ENCODE peak calls at places on chromosome 12, in five cellular contexts. V, A, B, Y and O are unnamed samples.

GRCh38 chr12:50055831-50056628 is 1.4 kb upstream of the ASIC1 start:
- DNase-seq in V (no peak), A (peak; percentile 54), B (no peak), Y (peak; percentile 30), O (peak; percentile 77)

GRCh38 chr12:108211161-108211560 is 82.1 kb downstream of the WSCD2 start:
- DNase-seq in V (no peak), A (no peak), B (no peak), Y (no peak), O (no peak)

GRCh38 chr12:94141004-94141764 is 7.2 kb upstream of the PLXNC1 start:
- DNase-seq in V (no peak), A (no peak), B (no peak), Y (no peak), O (no peak)

GRCh38 chr12:68310370-68310769 is 21.8 kb downstream of the MDM1 start:
- DNase-seq in V (peak; percentile 55), A (no peak), B (no peak), Y (no peak), O (no peak)

GRCh38 chr12:4353785-4354208 is 25.7 kb downstream of the FGF23 start:
- DNase-seq in V (no peak), A (peak; percentile 56), B (no peak), Y (peak; percentile 20), O (no peak)

GRCh38 chr12:90067791-90068190 is 359.2 kb upstream of the ATP2B1 start:
- DNase-seq in V (no peak), A (no peak), B (no peak), Y (no peak), O (no peak)

GRCh38 chr12:124725099-124725498 is 138.6 kb downstream of the SCARB1 start:
- DNase-seq in V (no peak), A (no peak), B (no peak), Y (no peak), O (no peak)

GRCh38 chr12:95959107-95959506 is 16.0 kb downstream of the AMDHD1 start:
- DNase-seq in V (no peak), A (no peak), B (no peak), Y (no peak), O (no peak)

GRCh38 chr12:96197503-96198272 is 3.5 kb downstream of the ELK3 start:
- DNase-seq in V (peak; percentile 74), A (no peak), B (no peak), Y (no peak), O (no peak)

GRCh38 chr12:120361506-120362208 is 7.3 kb downstream of the MSI1 start:
- DNase-seq in V (peak; percentile 21), A (no peak), B (no peak), Y (no peak), O (peak; percentile 85)

GRCh38 chr12:67241482-67241881 is 27.7 kb upstream of the CAND1 start:
- DNase-seq in V (no peak), A (no peak), B (no peak), Y (no peak), O (no peak)

GRCh38 chr12:7060353-7060954 is at the start of gene C1S:
- DNase-seq in V (peak; percentile 97), A (no peak), B (peak; percentile 94), Y (no peak), O (no peak)

GRCh38 chr12:54759751-54760150 is 94.6 kb upstream of the MUCL1 start:
- DNase-seq in V (no peak), A (no peak), B (no peak), Y (no peak), O (no peak)

GRCh38 chr12:57101892-57102695 is 9.1 kb downstream of the STAT6 start:
- DNase-seq in V (no peak), A (no peak), B (no peak), Y (no peak), O (no peak)

GRCh38 chr12:32926963-32927362 is 30.4 kb upstream of the PKP2 start:
- DNase-seq in V (no peak), A (no peak), B (no peak), Y (no peak), O (no peak)

GRCh38 chr12:116324684-116325664 is 47.5 kb upstream of the MED13L start:
- DNase-seq in V (no peak), A (no peak), B (no peak), Y (no peak), O (no peak)

GRCh38 chr12:13099066-13099909 is 4.2 kb downstream of the GSG1 start:
- DNase-seq in V (no peak), A (no peak), B (no peak), Y (no peak), O (no peak)

GRCh38 chr12:65313704-65314317 is 35.3 kb downstream of the MSRB3 start:
- DNase-seq in V (no peak), A (no peak), B (no peak), Y (no peak), O (no peak)

GRCh38 chr12:88393017-88393767 is 187.1 kb downstream of the KITLG start:
- DNase-seq in V (no peak), A (no peak), B (no peak), Y (no peak), O (no peak)

GRCh38 chr12:104863549-104863948 is 94.5 kb downstream of the SLC41A2 start:
- DNase-seq in V (no peak), A (no peak), B (no peak), Y (no peak), O (no peak)

GRCh38 chr12:123122649-123123048 is 28.2 kb downstream of the PITPNM2 start:
- DNase-seq in V (no peak), A (no peak), B (no peak), Y (no peak), O (no peak)

GRCh38 chr12:18224745-18225144 is 36.6 kb upstream of the PIK3C2G start:
- DNase-seq in V (no peak), A (no peak), B (no peak), Y (no peak), O (no peak)

GRCh38 chr12:80818878-80819277 is 102.2 kb downstream of the MYF5 start:
- DNase-seq in V (no peak), A (no peak), B (no peak), Y (no peak), O (no peak)

GRCh38 chr12:80823393-80823792 is 106.7 kb downstream of the MYF5 start:
- DNase-seq in V (no peak), A (no peak), B (no peak), Y (no peak), O (no peak)

GRCh38 chr12:80825506-80825905 is 108.8 kb downstream of the MYF5 start:
- DNase-seq in V (no peak), A (no peak), B (no peak), Y (no peak), O (no peak)

GRCh38 chr12:80821513-80822000 is 104.8 kb downstream of the MYF5 start:
- DNase-seq in V (no peak), A (no peak), B (no peak), Y (no peak), O (no peak)
- H3K27ac ChIP-seq in V (no peak overlapping the region), A (no peak overlapping the region), B (no peak overlapping the region), Y (no peak overlapping the region), O (no peak overlapping the region)

GRCh38 chr12:53052419-53053222 is 2.8 kb downstream of the TNS2 start:
- DNase-seq in V (no peak), A (no peak), B (peak; percentile 94), Y (no peak), O (peak; percentile 54)
- H3K27ac ChIP-seq in V (no peak overlapping the region), A (no peak overlapping the region), B (peak overlapping the region; percentile 97), Y (no peak overlapping the region), O (peak overlapping the region; percentile 99)

GRCh38 chr12:1797011-1797901 is 23.1 kb upstream of the LRTM2 start:
- DNase-seq in V (no peak), A (peak; percentile 55), B (peak; percentile 78), Y (peak; percentile 64), O (no peak)
- H3K27ac ChIP-seq in V (no peak overlapping the region), A (peak overlapping the region; percentile 54), B (peak overlapping the region; percentile 54), Y (peak overlapping the region; percentile 85), O (peak overlapping the region; percentile 62)

GRCh38 chr12:14768823-14769405 is 34.4 kb downstream of the WBP11 start:
- DNase-seq in V (no peak), A (no peak), B (peak; percentile 77), Y (peak; percentile 31), O (no peak)
- H3K27ac ChIP-seq in V (no peak overlapping the region), A (peak overlapping the region; percentile 99), B (peak overlapping the region; percentile 95), Y (peak overlapping the region; percentile 98), O (no peak overlapping the region)